ENCODE peak calls at places on chromosomes 13 and 19, in ten cellular contexts. Q is stomach, L is GM12878, M is transverse colon, P is ovary, U is K562, Y is sigmoid colon, O is tibial nerve, R is H1, H is upper lobe of left lung. A is an unnamed sample.

GRCh38 chr19:658916-659839 is 3.8 kb downstream of the RNF126 start:
- DNase-seq in Q (peak; percentile 39), L (no peak), M (peak; percentile 54), P (no peak), U (peak; percentile 53), Y (peak; percentile 75), O (no peak), R (no peak), H (no peak), A (no peak)

GRCh38 chr19:10471909-10472308 is 31.2 kb downstream of the KEAP1 start:
- DNase-seq in Q (no peak), L (no peak), M (no peak), P (no peak), U (no peak), Y (no peak), O (no peak), R (no peak), H (no peak), A (no peak)

GRCh38 chr13:113598081-113598410 is 13.5 kb downstream of the TFDP1 start:
- DNase-seq in Q (no peak), L (no peak), M (no peak), P (no peak), U (no peak), Y (peak; percentile 59), O (no peak), R (no peak), H (peak; percentile 14), A (peak; percentile 38)

GRCh38 chr19:10503002-10503789 is at the start of gene KEAP1:
- DNase-seq in Q (peak; percentile 38), L (no peak), M (peak; percentile 67), P (peak; percentile 51), U (peak; percentile 85), Y (peak; percentile 69), O (no peak), R (peak; percentile 82), H (peak; percentile 36), A (no peak)

GRCh38 chr13:51397262-51397933 is 55.4 kb downstream of the INTS6 start:
- DNase-seq in Q (no peak), L (no peak), M (peak; percentile 10), P (no peak), U (no peak), Y (peak; percentile 84), O (peak; percentile 38), R (no peak), H (peak; percentile 24), A (no peak)

GRCh38 chr13:45224181-45224580 is 23.3 kb upstream of the KCTD4 start:
- DNase-seq in Q (no peak), L (no peak), M (no peak), P (no peak), U (no peak), Y (no peak), O (no peak), R (no peak), H (no peak), A (no peak)

GRCh38 chr13:38656699-38657098 is 30.2 kb upstream of the FREM2 start:
- DNase-seq in Q (peak; percentile 52), L (no peak), M (no peak), P (no peak), U (no peak), Y (no peak), O (no peak), R (no peak), H (no peak), A (no peak)

GRCh38 chr19:45575216-45575615 is 9.4 kb downstream of the OPA3 start:
- DNase-seq in Q (no peak), L (no peak), M (no peak), P (no peak), U (no peak), Y (no peak), O (no peak), R (no peak), H (no peak), A (no peak)

GRCh38 chr19:44685877-44686276 is 13.1 kb upstream of the CEACAM16 start:
- DNase-seq in Q (no peak), L (no peak), M (no peak), P (no peak), U (no peak), Y (no peak), O (no peak), R (no peak), H (peak; percentile 63), A (no peak)

GRCh38 chr13:50644081-50644871 is 199.2 kb downstream of the DLEU7 start:
- DNase-seq in Q (no peak), L (no peak), M (no peak), P (no peak), U (no peak), Y (no peak), O (no peak), R (no peak), H (no peak), A (no peak)

DNA sequence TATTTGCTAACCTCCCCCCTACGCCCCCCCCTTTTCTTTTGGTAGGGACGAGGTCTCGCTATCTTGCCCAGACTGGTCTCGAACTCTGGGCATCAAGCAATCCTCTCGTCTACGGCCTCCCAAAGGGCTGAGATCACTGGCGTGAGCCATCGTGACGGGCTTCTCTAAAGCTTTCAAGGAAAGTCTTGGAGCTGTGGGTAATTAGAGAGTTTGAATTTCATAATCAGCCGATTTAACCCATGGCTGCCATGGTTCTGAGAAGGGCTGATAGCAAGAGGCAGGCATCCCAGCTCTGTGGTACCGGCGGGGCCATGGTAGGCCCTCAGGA is 679 bp upstream of the ABHD8 start:
- DNase-seq in Q (no peak), L (no peak), M (no peak), P (peak; percentile 56), U (no peak), Y (no peak), O (no peak), R (no peak), H (peak; percentile 67), A (no peak)
- H3K4me3 ChIP-seq in Q (peak overlapping the region; percentile 61), L (no peak overlapping the region), M (no peak overlapping the region), P (peak overlapping the region; percentile 65), U (no peak overlapping the region), Y (peak overlapping the region; percentile 60), O (no peak overlapping the region), R (no peak overlapping the region), H (peak overlapping the region; percentile 95), A (peak overlapping the region; percentile 78)

GRCh38 chr19:14718522-14719113 is 28.8 kb downstream of the ZNF333 start:
- DNase-seq in Q (no peak), L (no peak), M (no peak), P (no peak), U (no peak), Y (no peak), O (no peak), R (no peak), H (no peak), A (no peak)
- TF ChIP-seq EP300 in Q (no peak), L (no peak), M (no peak), P (no peak), U (no peak), Y (no peak), O (no peak), R (no peak), H (no peak), A (no peak)

GRCh38 chr13:111536239-111536638 is 215.8 kb downstream of the TEX29 start:
- DNase-seq in Q (no peak), L (no peak), M (no peak), P (no peak), U (no peak), Y (no peak), O (no peak), R (no peak), H (no peak), A (no peak)

GRCh38 chr13:111537843-111538499 is 217.5 kb downstream of the TEX29 start:
- DNase-seq in Q (no peak), L (no peak), M (no peak), P (no peak), U (no peak), Y (no peak), O (no peak), R (no peak), H (peak; percentile 12), A (peak; percentile 58)

GRCh38 chr13:111534646-111535461 is 214.4 kb downstream of the TEX29 start:
- DNase-seq in Q (no peak), L (no peak), M (no peak), P (no peak), U (no peak), Y (no peak), O (no peak), R (no peak), H (no peak), A (no peak)

GRCh38 chr13:111539252-111539651 is 218.8 kb downstream of the TEX29 start:
- DNase-seq in Q (no peak), L (no peak), M (no peak), P (no peak), U (no peak), Y (no peak), O (no peak), R (no peak), H (no peak), A (no peak)

DNA sequence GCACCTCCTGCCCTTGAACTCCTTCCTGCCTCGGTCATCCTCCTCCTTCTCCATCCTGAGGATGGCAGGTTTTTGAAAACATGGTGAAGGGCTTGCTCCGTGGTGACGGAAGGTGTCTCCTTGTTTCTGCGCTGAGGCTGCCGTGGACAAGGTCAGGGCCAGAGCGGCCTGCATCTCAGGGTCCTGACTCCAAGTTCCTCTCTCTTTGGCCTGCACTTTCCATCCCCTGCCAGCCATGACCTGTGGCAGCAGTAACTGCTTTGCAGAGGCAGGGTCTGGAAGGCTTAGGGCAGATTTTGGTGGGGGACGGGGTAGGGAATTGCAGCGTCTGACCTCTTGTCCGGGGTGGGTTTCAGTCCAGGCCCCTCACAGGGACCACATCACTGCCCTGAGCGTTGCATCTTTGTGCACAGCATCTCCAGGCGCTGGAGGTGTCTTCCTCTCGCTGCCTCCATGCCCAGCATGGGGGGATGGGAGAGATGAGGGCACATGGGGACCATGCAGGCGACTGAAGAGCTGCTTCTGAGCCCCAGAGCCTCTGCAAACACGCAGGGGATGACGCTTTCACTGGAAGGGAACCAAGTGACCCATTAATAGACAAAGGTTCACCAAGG is 216.8 kb downstream of the TEX29 start:
- DNase-seq in Q (no peak), L (no peak), M (no peak), P (no peak), U (no peak), Y (no peak), O (no peak), R (no peak), H (peak; percentile 15), A (no peak)
- H3K27me3 ChIP-seq in Q (no peaks in the 10 kb centered on the region), L (no peaks in the 10 kb centered on the region), M (peaks cover 70% of the 10 kb centered on the region), P (no peaks in the 10 kb centered on the region), U (peaks cover 39% of the 10 kb centered on the region), Y (peaks cover 29% of the 10 kb centered on the region), O (peaks cover 60% of the 10 kb centered on the region), R (peaks cover 30% of the 10 kb centered on the region), H (no peaks in the 10 kb centered on the region), A (peaks cover 80% of the 10 kb centered on the region)

DNA sequence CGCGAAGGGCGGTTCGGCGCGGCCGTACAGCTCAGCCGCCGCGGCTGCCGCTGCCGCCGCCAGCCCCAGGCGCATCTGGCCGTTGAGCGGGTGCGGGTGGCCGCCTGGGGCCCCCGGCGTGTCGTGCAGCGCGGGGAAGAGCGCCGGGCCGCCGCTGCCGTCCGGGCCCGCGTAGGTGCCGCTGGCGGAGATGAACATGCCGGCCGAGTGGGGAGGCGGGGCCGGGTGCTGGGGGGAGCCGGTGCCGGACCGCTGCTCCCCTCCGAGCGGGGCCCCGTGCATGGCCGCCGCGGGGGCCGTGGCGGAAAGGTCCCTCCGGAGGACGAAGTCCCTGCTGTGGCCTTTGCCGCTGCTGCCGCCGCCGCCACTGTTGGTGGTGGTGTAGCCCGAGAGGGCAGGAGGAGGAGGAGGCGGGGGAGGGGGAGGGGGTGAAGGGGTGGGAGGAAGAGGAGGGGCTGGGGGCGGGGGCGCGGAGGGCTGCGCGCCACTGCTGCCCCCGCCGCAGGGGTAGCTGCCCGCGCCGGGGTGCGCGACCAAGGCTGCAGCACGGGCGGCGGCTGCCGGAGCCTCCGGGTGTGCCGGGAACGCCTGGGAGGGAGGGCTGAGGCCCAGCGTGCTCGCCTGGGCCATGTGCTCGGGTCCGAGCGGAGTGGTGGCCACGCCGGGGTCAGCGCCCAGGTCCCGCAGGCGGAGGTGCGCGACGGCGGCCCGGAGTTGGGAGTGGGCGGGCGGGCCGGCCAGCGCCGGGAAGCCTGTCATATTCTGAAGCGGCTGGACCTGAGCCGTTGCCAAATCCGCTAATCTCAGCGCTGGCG is 599 bp downstream of the ZIC5 start:
- DNase-seq in Q (no peak), L (no peak), M (no peak), P (no peak), U (peak; percentile 63), Y (no peak), O (no peak), R (peak; percentile 84), H (no peak), A (no peak)
- H3K4me3 ChIP-seq in Q (peak overlapping the region; percentile 34), L (no peak overlapping the region), M (no peak overlapping the region), P (peak overlapping the region; percentile 9), U (peak overlapping the region; percentile 56), Y (peak overlapping the region; percentile 25), O (no peak overlapping the region), R (peak overlapping the region; percentile 96), H (peak overlapping the region; percentile 32), A (peak overlapping the region; percentile 47)

A was measured in suprapubic skin.